ENCODE peak calls at places on chromosomes 2 and 18, in five cellular contexts. One of them, this sample, is unnamed.

GRCh38 chr2:186349508-186349907 is 136.6 kb upstream of the ZC3H15 start:
- DNase-seq in HCT116: peak
- DNase-seq in H1: no peak
- DNase-seq in GM12878: no peak
- DNase-seq in HepG2: no peak
- DNase-seq in this sample: no peak

GRCh38 chr2:203534486-203535077 is 519 bp downstream of the RAPH1 start:
- DNase-seq in HepG2: peak
- DNase-seq in H1: no peak
- DNase-seq in GM12878: no peak
- DNase-seq in HCT116: no peak
- DNase-seq in this sample: peak

GRCh38 chr2:109455731-109456691 is 157.8 kb downstream of the SEPTIN10 start:
- DNase-seq in GM12878: no peak
- DNase-seq in HCT116: no peak
- DNase-seq in H1: no peak
- DNase-seq in HepG2: no peak
- DNase-seq in this sample: no peak

GRCh38 chr18:51168960-51169662 is 28.4 kb downstream of the MEX3C start:
- DNase-seq in HCT116: no peak
- DNase-seq in GM12878: no peak
- DNase-seq in HepG2: no peak
- DNase-seq in H1: no peak
- DNase-seq in this sample: no peak

GRCh38 chr2:133591164-133591563 is 22.9 kb upstream of the NCKAP5 start:
- DNase-seq in HepG2: no peak
- DNase-seq in GM12878: no peak
- DNase-seq in H1: no peak
- DNase-seq in HCT116: no peak
- DNase-seq in this sample: no peak

GRCh38 chr2:195836002-195836401 is 179.0 kb downstream of the SLC39A10 start:
- DNase-seq in H1: no peak
- DNase-seq in HepG2: no peak
- DNase-seq in HCT116: no peak
- DNase-seq in GM12878: no peak
- DNase-seq in this sample: no peak

GRCh38 chr2:129379411-129379810 is 600.1 kb upstream of the RAB6C start:
- DNase-seq in H1: no peak
- DNase-seq in GM12878: peak
- DNase-seq in HepG2: no peak
- DNase-seq in HCT116: no peak
- DNase-seq in this sample: no peak

GRCh38 chr2:138028538-138028937 is 64.3 kb downstream of the HNMT start:
- DNase-seq in HepG2: no peak
- DNase-seq in H1: no peak
- DNase-seq in HCT116: no peak
- DNase-seq in GM12878: peak
- DNase-seq in this sample: no peak

GRCh38 chr2:151544449-151544848 is 134.7 kb downstream of the RIF1 start:
- DNase-seq in H1: no peak
- DNase-seq in HCT116: no peak
- DNase-seq in HepG2: no peak
- DNase-seq in GM12878: no peak
- DNase-seq in this sample: no peak

GRCh38 chr2:160405077-160405865 is 88.3 kb downstream of the RBMS1 start:
- DNase-seq in HCT116: no peak
- DNase-seq in HepG2: no peak
- DNase-seq in H1: no peak
- DNase-seq in GM12878: no peak
- DNase-seq in this sample: no peak

GRCh38 chr2:88074150-88074549 is 6.5 kb downstream of the SMYD1 start:
- DNase-seq in H1: no peak
- DNase-seq in HCT116: no peak
- DNase-seq in HepG2: no peak
- DNase-seq in GM12878: no peak
- DNase-seq in this sample: no peak

GRCh38 chr2:143451622-143452021 is 322.4 kb downstream of the ARHGAP15 start:
- DNase-seq in HepG2: no peak
- DNase-seq in GM12878: no peak
- DNase-seq in H1: no peak
- DNase-seq in HCT116: no peak
- DNase-seq in this sample: no peak

GRCh38 chr2:226963528-226963927 is 127.7 kb downstream of the RHBDD1 start:
- DNase-seq in HepG2: no peak
- DNase-seq in H1: no peak
- DNase-seq in GM12878: no peak
- DNase-seq in HCT116: peak
- DNase-seq in this sample: no peak

GRCh38 chr2:62091471-62091870 is 104.4 kb upstream of the B3GNT2 start:
- DNase-seq in GM12878: no peak
- DNase-seq in HepG2: no peak
- DNase-seq in H1: no peak
- DNase-seq in HCT116: no peak
- DNase-seq in this sample: no peak

GRCh38 chr2:48312126-48312525 is 217.8 kb upstream of the STON1 start:
- DNase-seq in HepG2: peak
- DNase-seq in H1: no peak
- DNase-seq in GM12878: no peak
- DNase-seq in HCT116: no peak
- DNase-seq in this sample: no peak

GRCh38 chr2:169877406-169877805 is 50.2 kb downstream of the UBR3 start:
- DNase-seq in HepG2: peak
- DNase-seq in HCT116: peak
- DNase-seq in H1: no peak
- DNase-seq in GM12878: no peak
- DNase-seq in this sample: no peak

GRCh38 chr2:219249203-219249980 is 3.7 kb upstream of the TUBA4B start:
- DNase-seq in GM12878: peak
- DNase-seq in H1: no peak
- DNase-seq in HepG2: peak
- DNase-seq in HCT116: no peak
- DNase-seq in this sample: no peak

GRCh38 chr2:28616618-28617017 is 120.8 kb downstream of the PLB1 start:
- DNase-seq in HCT116: no peak
- DNase-seq in HepG2: no peak
- DNase-seq in H1: no peak
- DNase-seq in GM12878: no peak
- DNase-seq in this sample: no peak

GRCh38 chr18:54023471-54023870 is 201.0 kb downstream of the MBD2 start:
- DNase-seq in H1: no peak
- DNase-seq in HepG2: no peak
- DNase-seq in GM12878: peak
- DNase-seq in HCT116: no peak
- DNase-seq in this sample: no peak

GRCh38 chr2:172168917-172169346 is 66.2 kb upstream of the DLX2 start:
- DNase-seq in GM12878: no peak
- DNase-seq in HepG2: no peak
- DNase-seq in HCT116: no peak
- DNase-seq in H1: no peak
- DNase-seq in this sample: no peak

GRCh38 chr18:56038258-56039030 is 450.5 kb upstream of the TCF4 start:
- DNase-seq in HepG2: no peak
- DNase-seq in HCT116: no peak
- DNase-seq in H1: no peak
- DNase-seq in GM12878: no peak
- DNase-seq in this sample: no peak

GRCh38 chr2:219459460-219460311 is 25.0 kb downstream of the SPEG start:
- DNase-seq in HCT116: no peak
- DNase-seq in GM12878: no peak
- DNase-seq in H1: no peak
- DNase-seq in HepG2: peak
- DNase-seq in this sample: peak

GRCh38 chr2:71743995-71744675 is 290.8 kb downstream of the DYSF start:
- DNase-seq in HCT116: no peak
- DNase-seq in GM12878: no peak
- DNase-seq in HepG2: no peak
- DNase-seq in H1: no peak
- DNase-seq in this sample: no peak

GRCh38 chr18:13612111-13612997 is 114.0 kb downstream of the FAM210A start:
- DNase-seq in GM12878: peak
- DNase-seq in HCT116: no peak
- DNase-seq in H1: no peak
- DNase-seq in HepG2: no peak
- DNase-seq in this sample: no peak

GRCh38 chr18:58269931-58270330 is 225.9 kb downstream of the NEDD4L start:
- DNase-seq in GM12878: no peak
- DNase-seq in HCT116: peak
- DNase-seq in H1: no peak
- DNase-seq in HepG2: no peak
- DNase-seq in this sample: no peak

GRCh38 chr18:52992041-52992440 is 652.0 kb downstream of the DCC start:
- DNase-seq in H1: no peak
- DNase-seq in GM12878: no peak
- DNase-seq in HCT116: no peak
- DNase-seq in HepG2: peak
- DNase-seq in this sample: no peak

GRCh38 chr2:10385933-10386773 is 62.0 kb downstream of the ODC1 start:
- DNase-seq in GM12878: no peak
- DNase-seq in HepG2: peak
- DNase-seq in H1: no peak
- DNase-seq in HCT116: no peak
- DNase-seq in this sample: no peak

GRCh38 chr2:235416816-235417499 is 76.9 kb upstream of the AGAP1 start:
- DNase-seq in HCT116: no peak
- DNase-seq in H1: no peak
- DNase-seq in GM12878: no peak
- DNase-seq in HepG2: peak
- DNase-seq in this sample: peak

GRCh38 chr2:124001681-124002080 is 23.4 kb upstream of the CNTNAP5 start:
- DNase-seq in H1: no peak
- DNase-seq in HCT116: no peak
- DNase-seq in HepG2: no peak
- DNase-seq in GM12878: no peak
- DNase-seq in this sample: no peak

GRCh38 chr2:74534411-74534810 is 4.7 kb downstream of the HTRA2 start:
- DNase-seq in HCT116: no peak
- DNase-seq in HepG2: no peak
- DNase-seq in H1: no peak
- DNase-seq in GM12878: no peak
- DNase-seq in this sample: no peak

GRCh38 chr2:9106338-9107167 is 100.1 kb upstream of the ASAP2 start:
- DNase-seq in H1: no peak
- DNase-seq in GM12878: no peak
- DNase-seq in HCT116: no peak
- DNase-seq in HepG2: no peak
- DNase-seq in this sample: no peak

GRCh38 chr18:51658436-51658835 is 461.0 kb upstream of the MEX3C start:
- DNase-seq in HCT116: no peak
- DNase-seq in GM12878: no peak
- DNase-seq in HepG2: no peak
- DNase-seq in H1: no peak
- DNase-seq in this sample: no peak

GRCh38 chr18:72700961-72701710 is 157.0 kb upstream of the CBLN2 start:
- DNase-seq in HepG2: peak
- DNase-seq in H1: no peak
- DNase-seq in HCT116: no peak
- DNase-seq in GM12878: no peak
- DNase-seq in this sample: no peak

GRCh38 chr18:6414723-6415362 is at the start of gene L3MBTL4:
- DNase-seq in GM12878: no peak
- DNase-seq in HepG2: no peak
- DNase-seq in HCT116: no peak
- DNase-seq in H1: no peak
- DNase-seq in this sample: no peak
- TF ChIP-seq SRF in GM12878: no peak
- TF ChIP-seq SRF in HepG2: no peak
- TF ChIP-seq SRF in HCT116: no peak
- TF ChIP-seq SRF in H1: no peak
- TF ChIP-seq SRF in this sample: no peak

DNA sequence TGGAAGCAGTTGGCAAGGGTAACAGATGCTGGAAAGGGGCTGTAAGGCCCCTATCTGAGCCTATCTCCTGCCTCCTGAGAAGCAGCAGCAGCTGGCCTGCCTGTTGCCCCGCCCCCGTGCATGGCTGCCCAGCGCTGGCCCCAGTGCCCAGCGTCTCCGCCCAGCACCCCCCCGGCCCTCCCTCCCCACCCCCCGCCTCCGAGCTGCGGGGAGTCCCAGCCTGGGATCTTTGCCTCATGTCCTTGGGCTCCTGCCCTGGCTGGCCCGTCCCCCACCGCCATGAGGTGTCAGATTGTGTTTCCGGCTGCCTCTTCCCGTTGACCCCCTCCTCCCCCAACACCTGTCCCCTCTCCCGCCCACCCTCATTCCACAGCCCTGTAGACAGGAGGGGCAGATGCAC is at the start of gene CHRND:
- DNase-seq in HCT116: no peak
- DNase-seq in GM12878: no peak
- DNase-seq in H1: no peak
- DNase-seq in HepG2: peak
- DNase-seq in this sample: no peak
- TF ChIP-seq SRF in HCT116: no peak
- TF ChIP-seq SRF in GM12878: no peak
- TF ChIP-seq SRF in H1: no peak
- TF ChIP-seq SRF in HepG2: no peak
- TF ChIP-seq SRF in this sample: no peak

GRCh38 chr18:33444699-33445098 is 4.2 kb upstream of the CCDC178 start:
- DNase-seq in HCT116: no peak
- DNase-seq in H1: no peak
- DNase-seq in GM12878: no peak
- DNase-seq in HepG2: no peak
- DNase-seq in this sample: no peak

GRCh38 chr18:33440011-33440383 is 524 bp downstream of the CCDC178 start:
- DNase-seq in GM12878: no peak
- DNase-seq in H1: peak
- DNase-seq in HepG2: no peak
- DNase-seq in HCT116: no peak
- DNase-seq in this sample: peak

DNA sequence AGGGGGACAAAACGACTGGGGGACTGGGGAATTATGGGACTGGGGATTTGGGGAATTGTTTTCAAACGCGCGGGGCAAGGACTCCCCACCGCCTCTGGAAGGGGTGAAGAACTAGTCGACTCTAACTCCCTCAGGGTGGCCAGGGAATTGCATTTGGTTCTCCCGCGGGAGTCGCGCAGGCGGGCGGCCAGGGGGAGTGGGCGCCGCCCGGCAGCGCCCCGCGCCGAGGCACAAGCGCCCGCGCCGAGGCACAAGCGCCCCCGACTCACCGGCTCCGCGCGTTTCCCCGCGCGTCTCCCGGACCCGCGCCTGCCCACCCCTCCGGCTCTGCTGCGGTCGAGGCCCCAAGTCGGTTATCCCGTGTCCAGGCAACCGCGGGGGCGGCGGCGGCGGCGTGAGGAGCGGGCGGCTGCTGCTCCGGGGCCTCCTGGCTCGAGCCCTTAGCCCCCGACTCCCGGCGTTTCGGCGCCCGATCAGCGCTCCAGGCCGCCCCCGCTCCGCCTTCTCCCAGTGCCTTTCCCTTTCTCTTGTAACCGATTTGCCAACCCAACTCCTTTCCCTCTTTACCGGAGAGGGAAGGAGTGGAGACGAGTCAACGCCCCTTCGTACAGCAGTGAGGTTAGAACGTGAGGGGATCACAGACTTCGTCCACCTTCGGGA is at the start of gene CCDC178:
- DNase-seq in HCT116: no peak
- DNase-seq in GM12878: no peak
- DNase-seq in H1: peak
- DNase-seq in HepG2: no peak
- DNase-seq in this sample: peak
- TF ChIP-seq SRF in HCT116: no peak
- TF ChIP-seq SRF in GM12878: no peak
- TF ChIP-seq SRF in H1: no peak
- TF ChIP-seq SRF in HepG2: no peak
- TF ChIP-seq SRF in this sample: no peak

GRCh38 chr2:130766037-130766436 is 10.7 kb downstream of the AMER3 start:
- DNase-seq in HCT116: no peak
- DNase-seq in HepG2: no peak
- DNase-seq in GM12878: no peak
- DNase-seq in H1: no peak
- DNase-seq in this sample: no peak
- TF ChIP-seq SRF in HCT116: no peak
- TF ChIP-seq SRF in HepG2: no peak
- TF ChIP-seq SRF in GM12878: no peak
- TF ChIP-seq SRF in H1: no peak
- TF ChIP-seq SRF in this sample: no peak

This sample was measured in K562.